ENCODE peak calls at places on chromosomes 5 and 9, in eight cellular contexts. X is esophagus squamous epithelium, I is IMR-90, Z is gastrocnemius medialis, D is heart right ventricle, A is neural progenitor cell, O is A549, N is BE2C. P is an unnamed sample.

GRCh38 chr5:113293613-113294340 is 141.0 kb downstream of the TSSK1B start:
- DNase-seq in X (no peak), I (peak; percentile 45), Z (no peak), D (no peak), A (peak; percentile 54), O (no peak), N (no peak), P (peak; percentile 65)

GRCh38 chr9:109576762-109577161 is 78.7 kb upstream of the PTPN3 start:
- DNase-seq in X (no peak), I (no peak), Z (no peak), D (no peak), A (no peak), O (no peak), N (no peak), P (no peak)

GRCh38 chr5:68416714-68417113 is 201.2 kb downstream of the PIK3R1 start:
- DNase-seq in X (no peak), I (no peak), Z (no peak), D (no peak), A (no peak), O (no peak), N (no peak), P (no peak)

GRCh38 chr5:56123531-56124243 is 109.4 kb downstream of the ANKRD55 start:
- DNase-seq in X (peak; percentile 1), I (peak; percentile 100), Z (no peak), D (peak; percentile 37), A (peak; percentile 69), O (peak; percentile 98), N (peak; percentile 49), P (no peak)

GRCh38 chr9:134357631-134358025 is 31.4 kb downstream of the RXRA start:
- DNase-seq in X (no peak), I (no peak), Z (no peak), D (no peak), A (no peak), O (no peak), N (no peak), P (no peak)

GRCh38 chr5:55231476-55232193 is 1.8 kb downstream of the CCNO start:
- DNase-seq in X (no peak), I (no peak), Z (no peak), D (no peak), A (peak; percentile 52), O (no peak), N (peak; percentile 49), P (no peak)

GRCh38 chr9:2628926-2629325 is 7.3 kb downstream of the VLDLR start:
- DNase-seq in X (no peak), I (no peak), Z (no peak), D (no peak), A (no peak), O (no peak), N (no peak), P (no peak)

GRCh38 chr5:73638344-73639095 is 12.5 kb downstream of the ARHGEF28 start:
- DNase-seq in X (no peak), I (peak; percentile 78), Z (no peak), D (no peak), A (no peak), O (no peak), N (no peak), P (no peak)

GRCh38 chr5:55994502-55994997 is at the start of gene IL6ST:
- DNase-seq in X (no peak), I (peak; percentile 93), Z (peak; percentile 42), D (no peak), A (no peak), O (peak; percentile 60), N (no peak), P (no peak)

GRCh38 chr5:38831909-38832308 is 13.9 kb upstream of the OSMR start:
- DNase-seq in X (no peak), I (peak; percentile 45), Z (no peak), D (no peak), A (peak; percentile 71), O (no peak), N (peak; percentile 33), P (no peak)

GRCh38 chr5:16160706-16161105 is 18.9 kb downstream of the MARCHF11 start:
- DNase-seq in X (no peak), I (peak; percentile 62), Z (no peak), D (no peak), A (peak; percentile 85), O (peak; percentile 20), N (peak; percentile 64), P (no peak)

GRCh38 chr9:83296123-83296522 is 233.2 kb upstream of the RASEF start:
- DNase-seq in X (no peak), I (no peak), Z (no peak), D (no peak), A (peak; percentile 5), O (no peak), N (no peak), P (no peak)

GRCh38 chr5:44952376-44952775 is 143.6 kb downstream of the MRPS30 start:
- DNase-seq in X (no peak), I (peak; percentile 15), Z (no peak), D (no peak), A (peak; percentile 36), O (peak; percentile 4), N (peak; percentile 37), P (no peak)

GRCh38 chr9:3741729-3742128 is 215.9 kb upstream of the RFX3 start:
- DNase-seq in X (no peak), I (no peak), Z (no peak), D (no peak), A (no peak), O (no peak), N (no peak), P (no peak)

GRCh38 chr5:118796081-118796480 is 192.3 kb downstream of the DTWD2 start:
- DNase-seq in X (no peak), I (no peak), Z (no peak), D (no peak), A (peak; percentile 5), O (no peak), N (no peak), P (no peak)

GRCh38 chr5:10607666-10608442 is 44.0 kb downstream of the ANKRD33B start:
- DNase-seq in X (no peak), I (peak; percentile 72), Z (peak; percentile 83), D (no peak), A (peak; percentile 51), O (no peak), N (no peak), P (peak; percentile 85)

GRCh38 chr5:10604975-10605374 is 41.1 kb downstream of the ANKRD33B start:
- DNase-seq in X (no peak), I (no peak), Z (no peak), D (no peak), A (no peak), O (no peak), N (no peak), P (no peak)

GRCh38 chr5:10611290-10611689 is 47.4 kb downstream of the ANKRD33B start:
- DNase-seq in X (no peak), I (peak; percentile 73), Z (no peak), D (no peak), A (no peak), O (no peak), N (no peak), P (peak; percentile 58)

GRCh38 chr5:10610058-10610457 is 46.2 kb downstream of the ANKRD33B start:
- DNase-seq in X (no peak), I (no peak), Z (no peak), D (no peak), A (no peak), O (no peak), N (no peak), P (peak; percentile 34)

DNA sequence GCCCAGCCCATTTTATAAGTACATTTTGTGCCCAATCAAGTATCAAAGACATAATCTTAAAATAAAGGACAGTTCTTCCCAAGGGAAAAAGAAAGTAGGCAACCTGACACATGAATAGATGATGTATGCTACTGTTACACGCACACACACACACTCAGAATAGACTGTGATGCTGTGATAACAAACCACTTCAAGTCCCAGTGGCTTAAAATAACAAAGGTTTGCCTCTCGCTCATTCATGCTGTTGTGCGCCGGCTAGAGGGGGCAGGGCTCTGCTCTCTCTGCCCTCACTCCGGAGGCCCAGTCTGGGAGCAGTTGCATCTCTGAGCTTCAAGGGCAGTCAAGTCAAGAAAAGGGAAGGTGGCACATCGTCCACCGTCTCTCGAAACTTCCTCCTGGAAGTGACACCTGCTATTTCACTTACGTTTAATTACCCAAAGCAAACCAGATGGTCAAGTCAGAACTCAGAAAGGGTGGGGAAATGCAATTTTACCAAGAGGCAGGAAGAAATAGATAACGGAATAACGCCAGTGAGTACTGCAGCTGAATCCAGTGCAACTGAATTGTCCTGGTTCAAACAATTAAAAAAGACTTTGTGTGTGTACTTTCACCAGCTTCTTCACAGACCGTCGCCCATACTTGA is 43.3 kb downstream of the ANKRD33B start:
- DNase-seq in X (no peak), I (peak; percentile 83), Z (no peak), D (peak; percentile 62), A (peak; percentile 59), O (no peak), N (peak; percentile 37), P (no peak)
- H3K4me1 ChIP-seq in X (peaks cover 30% of the 10 kb centered on the region), I (peaks cover 22% of the 10 kb centered on the region), Z (peaks cover 22% of the 10 kb centered on the region), D (peaks cover 32% of the 10 kb centered on the region), A (peaks cover 13% of the 10 kb centered on the region), O (peaks cover 24% of the 10 kb centered on the region), N (peaks cover 6% of the 10 kb centered on the region), P (peaks cover 18% of the 10 kb centered on the region)

GRCh38 chr5:149519624-149520023 is 31.6 kb downstream of the CSNK1A1 start:
- DNase-seq in X (no peak), I (no peak), Z (no peak), D (no peak), A (no peak), O (no peak), N (no peak), P (no peak)
- H3K4me1 ChIP-seq in X (peaks cover 96% of the 10 kb centered on the region), I (peaks cover 14% of the 10 kb centered on the region), Z (peaks cover 78% of the 10 kb centered on the region), D (peaks cover 85% of the 10 kb centered on the region), A (peaks cover 13% of the 10 kb centered on the region), O (peaks cover 59% of the 10 kb centered on the region), N (no peaks in the 10 kb centered on the region), P (peaks cover 3% of the 10 kb centered on the region)

DNA sequence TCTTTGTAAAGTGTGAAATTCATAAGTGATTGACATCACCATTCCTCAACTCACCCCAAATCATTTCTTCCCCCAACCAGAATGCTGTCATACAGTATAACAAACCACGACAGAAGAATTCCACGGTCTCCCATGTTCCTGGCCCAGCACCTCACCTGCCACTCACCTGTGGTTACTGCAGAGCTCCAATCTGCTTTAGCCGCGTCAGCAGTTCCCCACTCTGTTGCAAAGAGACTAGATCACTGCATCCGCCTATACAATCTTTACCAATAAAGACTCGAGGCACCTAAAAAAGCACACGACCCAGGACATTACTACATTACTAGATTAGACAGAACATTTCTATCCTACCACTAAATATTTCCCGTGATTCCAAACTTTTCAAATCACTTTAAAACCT is 6.2 kb downstream of the GLRX start:
- DNase-seq in X (no peak), I (no peak), Z (no peak), D (no peak), A (no peak), O (no peak), N (no peak), P (no peak)
- H3K4me1 ChIP-seq in X (peaks cover 49% of the 10 kb centered on the region), I (peaks cover 24% of the 10 kb centered on the region), Z (peaks cover 61% of the 10 kb centered on the region), D (peaks cover 89% of the 10 kb centered on the region), A (peaks cover 11% of the 10 kb centered on the region), O (peaks cover 54% of the 10 kb centered on the region), N (peaks cover 17% of the 10 kb centered on the region), P (peaks cover 13% of the 10 kb centered on the region)

GRCh38 chr9:126613656-126614055 is at the start of gene LMX1B:
- DNase-seq in X (no peak), I (peak; percentile 17), Z (no peak), D (peak; percentile 61), A (peak; percentile 88), O (peak; percentile 89), N (no peak), P (no peak)
- H3K4me1 ChIP-seq in X (peaks cover 62% of the 10 kb centered on the region), I (no peaks in the 10 kb centered on the region), Z (peaks cover 16% of the 10 kb centered on the region), D (peaks cover 44% of the 10 kb centered on the region), A (peaks cover 61% of the 10 kb centered on the region), O (peaks cover 17% of the 10 kb centered on the region), N (peaks cover 3% of the 10 kb centered on the region), P (peaks cover 9% of the 10 kb centered on the region)